ENCODE peak calls at places on chromosomes 3 and 15, in seven cellular contexts. K is GM04504, L is cardiac fibroblast, F is T-helper 2 cell, U is GM10248, M is NCI-H446 treated with DMSO at 0.1 percent for 48 hours, O is GM13976. Z is an unnamed sample.

GRCh38 chr15:93033434-93034045 is 55.5 kb downstream of the RGMA start:
- DNase-seq in O (peak; percentile 23), L (no peak), F (no peak), U (peak; percentile 11), K (no peak), M (no peak), Z (no peak)

GRCh38 chr15:39593071-39594055 is 12.5 kb downstream of the THBS1 start:
- DNase-seq in U (no peak), F (no peak), M (no peak), K (peak; percentile 42), O (no peak), L (peak; percentile 25), Z (no peak)

GRCh38 chr3:122227036-122227781 is 43.7 kb downstream of the CASR start:
- DNase-seq in O (no peak), K (no peak), U (no peak), F (no peak), M (no peak), L (no peak), Z (no peak)

GRCh38 chr15:26294062-26294689 is 431.0 kb upstream of the ATP10A start:
- DNase-seq in U (no peak), M (no peak), K (no peak), L (no peak), O (no peak), F (no peak), Z (no peak)

GRCh38 chr3:84820906-84821305 is 137.9 kb upstream of the CADM2 start:
- DNase-seq in L (no peak), U (no peak), K (no peak), F (no peak), O (no peak), M (no peak), Z (no peak)

GRCh38 chr3:131560795-131561194 is 58.0 kb upstream of the MRPL3 start:
- DNase-seq in F (no peak), M (no peak), K (no peak), O (no peak), L (no peak), U (no peak), Z (no peak)

GRCh38 chr3:25592510-25592968 is 72.2 kb downstream of the TOP2B start:
- DNase-seq in K (no peak), F (no peak), U (no peak), L (peak; percentile 93), O (no peak), M (no peak), Z (no peak)

GRCh38 chr3:49792371-49793150 is 6.2 kb upstream of the IP6K1 start:
- DNase-seq in U (no peak), F (no peak), O (no peak), M (no peak), K (no peak), L (no peak), Z (no peak)

GRCh38 chr3:167750273-167750971 is 14.9 kb downstream of the SERPINI1 start:
- DNase-seq in L (no peak), K (no peak), U (peak; percentile 51), F (peak; percentile 13), O (peak; percentile 58), M (no peak), Z (peak; percentile 15)

GRCh38 chr15:82044373-82045178 is 1.2 kb downstream of the MEX3B start:
- DNase-seq in O (peak; percentile 43), K (peak; percentile 35), U (peak; percentile 31), L (peak; percentile 74), F (peak; percentile 54), M (no peak), Z (peak; percentile 13)

GRCh38 chr15:92839696-92840095 is 60.4 kb upstream of the CHD2 start:
- DNase-seq in L (no peak), F (peak; percentile 71), K (no peak), U (peak; percentile 50), O (peak; percentile 56), M (no peak), Z (no peak)

GRCh38 chr15:47750030-47750739 is 32.9 kb downstream of the SEMA6D start:
- DNase-seq in F (no peak), K (peak; percentile 78), U (no peak), M (no peak), L (peak; percentile 84), O (no peak), Z (no peak)

GRCh38 chr3:45978348-45978747 is 17.3 kb downstream of the FYCO1 start:
- DNase-seq in U (no peak), L (no peak), F (peak; percentile 91), O (no peak), M (no peak), K (no peak), Z (no peak)

GRCh38 chr15:101062471-101063171 is 143.5 kb downstream of the LRRK1 start:
- DNase-seq in U (peak; percentile 53), K (no peak), L (no peak), O (no peak), M (no peak), F (no peak), Z (no peak)

GRCh38 chr3:53709856-53710674 is 136.2 kb downstream of the CHDH start:
- DNase-seq in K (no peak), L (peak; percentile 70), O (peak; percentile 73), M (no peak), F (peak; percentile 83), U (peak; percentile 74), Z (peak; percentile 51)

GRCh38 chr3:42673082-42673481 is 12.3 kb upstream of the KLHL40 start:
- DNase-seq in F (no peak), U (no peak), M (no peak), L (no peak), O (no peak), K (no peak), Z (no peak)

GRCh38 chr15:48897144-48897814 is 19.3 kb downstream of the EID1 start:
- DNase-seq in K (no peak), U (peak; percentile 22), O (peak; percentile 29), L (peak; percentile 70), F (no peak), M (no peak), Z (no peak)

GRCh38 chr15:84725001-84725491 is 9.1 kb upstream of the SEC11A start:
- DNase-seq in M (no peak), O (peak; percentile 49), U (peak; percentile 25), F (peak; percentile 79), K (no peak), L (peak; percentile 52), Z (no peak)

GRCh38 chr3:48552111-48552911 is 4.3 kb downstream of the PFKFB4 start:
- DNase-seq in K (no peak), U (no peak), O (no peak), F (no peak), M (no peak), L (no peak), Z (no peak)

GRCh38 chr3:130854208-130854864 is 39.5 kb upstream of the ATP2C1 start:
- DNase-seq in U (no peak), F (peak; percentile 24), M (no peak), K (no peak), O (no peak), L (no peak), Z (no peak)

GRCh38 chr3:171453175-171453868 is 6.9 kb downstream of the TNIK start:
- DNase-seq in U (no peak), F (no peak), L (no peak), O (no peak), M (no peak), K (no peak), Z (no peak)

GRCh38 chr15:65821070-65821469 is 29.0 kb upstream of the DENND4A start:
- DNase-seq in M (no peak), K (no peak), O (no peak), U (peak; percentile 28), L (no peak), F (no peak), Z (no peak)

GRCh38 chr3:140440446-140440845 is 237.4 kb upstream of the TRIM42 start:
- DNase-seq in M (no peak), O (no peak), L (no peak), K (no peak), F (no peak), U (no peak), Z (no peak)

GRCh38 chr3:134885877-134886621 is 91.0 kb downstream of the EPHB1 start:
- DNase-seq in K (peak; percentile 17), F (peak; percentile 84), O (no peak), M (no peak), U (peak; percentile 35), L (no peak), Z (peak; percentile 32)

GRCh38 chr3:171542976-171543375 is 82.8 kb upstream of the TNIK start:
- DNase-seq in L (no peak), K (no peak), O (no peak), F (no peak), U (no peak), M (no peak), Z (no peak)

GRCh38 chr15:52518972-52519371 is 9.7 kb downstream of the MYO5A start:
- DNase-seq in K (no peak), L (no peak), U (no peak), F (no peak), M (no peak), O (no peak), Z (no peak)

GRCh38 chr15:62972814-62973213 is 69.7 kb upstream of the TPM1 start:
- DNase-seq in U (no peak), O (no peak), F (no peak), M (no peak), L (peak; percentile 65), K (peak; percentile 28), Z (no peak)

GRCh38 chr3:25973111-25973510 is 183.2 kb downstream of the OXSM start:
- DNase-seq in F (no peak), O (no peak), M (no peak), L (no peak), K (no peak), U (no peak), Z (no peak)

GRCh38 chr3:132210476-132211346 is 106.5 kb upstream of the ACP3 start:
- DNase-seq in L (peak; percentile 22), F (peak; percentile 1), U (peak; percentile 15), M (no peak), O (no peak), K (no peak), Z (no peak)

GRCh38 chr3:120420855-120421570 is 29.8 kb downstream of the FSTL1 start:
- DNase-seq in L (peak; percentile 63), F (no peak), M (peak; percentile 13), K (no peak), O (no peak), U (no peak), Z (no peak)

GRCh38 chr15:37229855-37230254 is 129.5 kb upstream of the MEIS2 start:
- DNase-seq in O (no peak), U (no peak), M (no peak), K (no peak), F (no peak), L (no peak), Z (no peak)

GRCh38 chr15:85587707-85588441 is 206.9 kb downstream of the KLHL25 start:
- DNase-seq in L (peak; percentile 94), U (no peak), K (no peak), O (no peak), F (no peak), M (no peak), Z (no peak)

GRCh38 chr3:151644005-151644685 is 89.6 kb upstream of the AADACL2 start:
- DNase-seq in M (no peak), O (no peak), K (no peak), L (no peak), F (no peak), U (no peak), Z (no peak)

GRCh38 chr3:52851348-52851747 is 16.5 kb upstream of the MUSTN1 start:
- DNase-seq in L (peak; percentile 31), K (no peak), F (peak; percentile 42), M (peak; percentile 34), O (peak; percentile 78), U (peak; percentile 71), Z (peak; percentile 51)

GRCh38 chr3:153219147-153219546 is 57.1 kb downstream of the RAP2B start:
- DNase-seq in O (no peak), L (peak; percentile 58), F (no peak), U (no peak), K (peak; percentile 11), M (no peak), Z (no peak)

GRCh38 chr3:165855581-165855980 is 18.4 kb upstream of the BCHE start:
- DNase-seq in U (no peak), K (no peak), L (peak; percentile 57), M (peak; percentile 96), F (no peak), O (no peak), Z (no peak)

GRCh38 chr3:20843037-20843436 is 657.0 kb upstream of the SGO1 start:
- DNase-seq in L (no peak), U (no peak), F (no peak), O (no peak), M (no peak), K (no peak), Z (no peak)

GRCh38 chr3:42489937-42490227 is 12.6 kb upstream of the VIPR1 start:
- DNase-seq in K (no peak), M (no peak), O (peak; percentile 1), L (no peak), U (no peak), F (no peak), Z (no peak)

Z was measured in GM12891.